ENCODE peak calls at places on chromosomes 5 and 9, in four cellular contexts. T is WTC11, N is K562, D is HepG2. G is an unnamed sample.

GRCh38 chr5:9498541-9499497 is 47.1 kb downstream of the SEMA5A start:
- DNase-seq in N (peak), T (peak), D (peak), G (no peak)

GRCh38 chr9:89923174-89923573 is 318.4 kb downstream of the GADD45G start:
- DNase-seq in N (no peak), T (no peak), D (no peak), G (no peak)

GRCh38 chr5:44178414-44178813 is 210.8 kb downstream of the FGF10 start:
- DNase-seq in T (no peak), D (no peak), N (no peak), G (no peak)

GRCh38 chr9:83630938-83631457 is 8.1 kb downstream of the IDNK start:
- DNase-seq in D (no peak), T (peak), N (no peak), G (no peak)

GRCh38 chr9:128231638-128232568 is 28.7 kb downstream of the DNM1 start:
- DNase-seq in N (no peak), T (no peak), D (no peak), G (no peak)

GRCh38 chr9:132245465-132245864 is 83.6 kb downstream of the NTNG2 start:
- DNase-seq in N (no peak), T (no peak), D (no peak), G (no peak)

GRCh38 chr9:116661037-116661954 is 25.8 kb upstream of the TRIM32 start:
- DNase-seq in T (no peak), D (peak), N (peak), G (peak)

GRCh38 chr5:163005949-163006348 is 431.4 kb upstream of the CCNG1 start:
- DNase-seq in T (no peak), D (no peak), N (no peak), G (no peak)

GRCh38 chr9:37521111-37521510 is 35.4 kb downstream of the POLR1E start:
- DNase-seq in N (no peak), T (no peak), D (no peak), G (no peak)

DNA sequence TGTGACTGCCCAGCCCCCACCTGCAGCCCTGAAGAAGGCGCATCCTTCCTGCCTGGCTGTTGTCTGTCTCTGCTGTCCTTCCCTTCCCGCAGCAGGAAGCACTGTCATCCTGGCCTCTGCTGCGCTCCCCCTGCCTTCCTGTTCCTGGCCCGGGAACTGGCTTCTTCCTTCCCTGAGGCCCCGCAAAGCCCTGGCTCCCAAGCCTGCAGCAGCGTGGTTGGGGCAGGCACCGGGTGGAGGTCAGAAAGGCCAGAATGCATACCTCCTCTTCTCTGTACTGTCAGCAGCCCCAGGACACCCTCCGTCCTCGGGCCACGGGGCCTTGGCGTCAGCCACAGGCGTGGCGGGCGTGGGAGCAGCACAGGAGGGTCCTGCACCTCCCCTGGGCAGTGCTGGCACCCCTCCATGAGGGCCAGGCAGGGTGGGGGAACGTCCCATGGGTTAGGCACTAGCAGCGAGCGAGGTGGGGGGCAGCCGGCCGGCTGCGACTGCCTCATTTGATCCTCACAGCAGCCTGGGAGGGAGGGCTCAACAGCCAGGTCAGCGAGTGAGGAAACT is 9.6 kb downstream of the FLT4 start:
- DNase-seq in T (peak), N (no peak), D (no peak), G (no peak)
- TF ChIP-seq CBFB in T (no peak), N (no peak), D (no peak), G (no peak)

DNA sequence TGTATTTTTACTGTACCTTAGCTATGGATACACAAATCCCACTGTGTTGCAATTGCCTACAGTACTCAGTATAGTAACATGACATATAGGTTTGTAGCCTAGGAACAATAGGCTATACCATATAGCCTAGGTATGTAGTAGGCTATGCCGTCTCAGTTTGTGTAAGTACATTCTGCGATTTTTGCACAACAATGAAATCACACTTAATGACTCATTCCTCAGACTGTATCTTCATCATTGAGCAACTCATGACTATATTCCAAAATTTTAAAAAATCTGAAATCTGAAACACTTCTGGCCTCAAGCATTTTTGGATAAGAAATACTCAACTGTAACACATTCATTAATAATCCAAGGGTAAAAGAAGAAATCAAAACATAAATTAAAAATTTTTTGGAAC is 666.8 kb upstream of the GRAMD2B start:
- DNase-seq in D (no peak), T (no peak), N (no peak), G (no peak)
- TF ChIP-seq TCF7 in D (no peak), T (no peak), N (no peak), G (no peak)

DNA sequence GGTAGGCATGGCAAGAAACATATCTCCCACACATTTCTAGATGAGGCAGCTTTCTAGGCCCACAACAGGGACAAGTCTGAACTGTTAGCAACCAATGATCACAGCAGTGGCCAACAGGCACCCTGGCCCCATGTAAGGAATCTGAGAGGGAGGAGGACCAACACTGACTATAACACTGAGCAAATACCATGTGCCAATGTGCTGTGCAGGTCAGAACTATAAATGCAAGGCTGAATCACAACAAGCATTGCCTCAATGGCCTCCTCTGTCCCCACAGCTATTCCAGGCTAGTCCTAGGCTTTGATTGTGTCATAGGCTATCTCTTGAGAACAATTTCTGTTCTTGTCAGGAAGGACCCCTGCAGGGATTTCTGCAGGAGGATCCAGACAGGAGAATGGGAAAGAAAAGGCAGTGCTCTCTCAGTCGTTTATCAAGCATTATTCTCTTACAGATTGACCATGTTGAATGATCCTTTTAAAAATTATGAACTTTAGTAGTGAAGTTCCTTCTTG is 221.2 kb downstream of the TLE1 start:
- DNase-seq in D (no peak), T (no peak), N (no peak), G (no peak)
- TF ChIP-seq CBFB in D (no peak), T (no peak), N (no peak), G (no peak)

DNA sequence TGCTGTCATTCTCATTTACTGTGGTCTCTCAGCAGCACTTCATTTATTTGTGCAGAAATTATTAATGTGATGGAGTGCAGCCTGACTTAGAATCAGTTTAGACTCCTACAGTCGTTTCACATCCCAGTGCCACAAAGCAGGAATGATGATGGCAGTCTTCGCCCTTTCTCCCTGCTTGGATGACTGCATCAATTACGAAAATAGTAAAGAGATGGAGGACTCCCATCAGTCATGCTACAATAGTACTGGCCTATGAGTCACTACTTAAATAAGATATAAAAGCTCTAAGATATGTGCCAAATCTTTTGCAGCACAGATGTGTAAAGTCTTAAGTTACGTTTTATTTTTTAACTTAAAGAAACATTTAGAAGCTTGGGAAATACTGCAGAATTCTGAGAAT is 263.9 kb downstream of the CHSY3 start:
- DNase-seq in D (no peak), N (no peak), T (no peak), G (no peak)
- TF ChIP-seq TCF7 in D (no peak), N (no peak), T (no peak), G (no peak)

G was measured in GM12878.